ENCODE peak calls at places on chromosomes 3 and 15, in six cellular contexts. One of them, this sample, is unnamed.

GRCh38 chr15:75346796-75347221 is at the start of gene NEIL1:
- DNase-seq in prostate gland: no peak
- DNase-seq in uterus: no peak
- DNase-seq in PC-9: no peak
- DNase-seq in heart left ventricle: no peak
- DNase-seq in H1: no peak
- DNase-seq in this sample: no peak

GRCh38 chr15:70049701-70050445 is 47.8 kb downstream of the TLE3 start:
- DNase-seq in prostate gland: no peak
- DNase-seq in uterus: peak; percentile 9
- DNase-seq in PC-9: no peak
- DNase-seq in heart left ventricle: no peak
- DNase-seq in H1: no peak
- DNase-seq in this sample: no peak

GRCh38 chr3:11613851-11614491 is 29.7 kb downstream of the VGLL4 start:
- DNase-seq in prostate gland: no peak
- DNase-seq in uterus: no peak
- DNase-seq in PC-9: no peak
- DNase-seq in heart left ventricle: no peak
- DNase-seq in H1: no peak
- DNase-seq in this sample: no peak

GRCh38 chr3:52067046-52067445 is 10.7 kb upstream of the DUSP7 start:
- DNase-seq in prostate gland: no peak
- DNase-seq in uterus: no peak
- DNase-seq in PC-9: no peak
- DNase-seq in heart left ventricle: no peak
- DNase-seq in H1: no peak
- DNase-seq in this sample: no peak

GRCh38 chr3:25473246-25473645 is 45.2 kb downstream of the RARB start:
- DNase-seq in prostate gland: peak; percentile 31
- DNase-seq in uterus: no peak
- DNase-seq in PC-9: no peak
- DNase-seq in heart left ventricle: no peak
- DNase-seq in H1: no peak
- DNase-seq in this sample: no peak

GRCh38 chr3:194101592-194102432 is 34.1 kb upstream of the HES1 start:
- DNase-seq in prostate gland: no peak
- DNase-seq in uterus: no peak
- DNase-seq in PC-9: no peak
- DNase-seq in heart left ventricle: no peak
- DNase-seq in H1: no peak
- DNase-seq in this sample: no peak

GRCh38 chr3:118833075-118833474 is 201.6 kb downstream of the IGSF11 start:
- DNase-seq in prostate gland: no peak
- DNase-seq in uterus: no peak
- DNase-seq in PC-9: no peak
- DNase-seq in heart left ventricle: no peak
- DNase-seq in H1: no peak
- DNase-seq in this sample: no peak

GRCh38 chr3:172103724-172104123 is 64.3 kb downstream of the FNDC3B start:
- DNase-seq in prostate gland: no peak
- DNase-seq in uterus: no peak
- DNase-seq in PC-9: peak; percentile 75
- DNase-seq in heart left ventricle: no peak
- DNase-seq in H1: no peak
- DNase-seq in this sample: peak; percentile 81

GRCh38 chr3:178289544-178290160 is 246.6 kb upstream of the KCNMB2 start:
- DNase-seq in prostate gland: peak; percentile 14
- DNase-seq in uterus: peak; percentile 43
- DNase-seq in PC-9: no peak
- DNase-seq in heart left ventricle: peak; percentile 52
- DNase-seq in H1: no peak
- DNase-seq in this sample: no peak

GRCh38 chr15:32870240-32871033 is 152.6 kb downstream of the GREM1 start:
- DNase-seq in prostate gland: no peak
- DNase-seq in uterus: no peak
- DNase-seq in PC-9: no peak
- DNase-seq in heart left ventricle: no peak
- DNase-seq in H1: no peak
- DNase-seq in this sample: no peak

GRCh38 chr3:177764377-177764912 is 567.2 kb upstream of the TBL1XR1 start:
- DNase-seq in prostate gland: no peak
- DNase-seq in uterus: no peak
- DNase-seq in PC-9: peak; percentile 30
- DNase-seq in heart left ventricle: no peak
- DNase-seq in H1: no peak
- DNase-seq in this sample: no peak

GRCh38 chr3:12440927-12441326 is 43.4 kb upstream of the TSEN2 start:
- DNase-seq in prostate gland: no peak
- DNase-seq in uterus: peak; percentile 67
- DNase-seq in PC-9: no peak
- DNase-seq in heart left ventricle: peak; percentile 83
- DNase-seq in H1: no peak
- DNase-seq in this sample: no peak

GRCh38 chr15:76059320-76060097 is at the start of gene TMEM266:
- DNase-seq in prostate gland: peak; percentile 34
- DNase-seq in uterus: peak; percentile 18
- DNase-seq in PC-9: no peak
- DNase-seq in heart left ventricle: peak; percentile 30
- DNase-seq in H1: no peak
- DNase-seq in this sample: no peak

GRCh38 chr3:71250026-71250425 is 333.5 kb downstream of the FOXP1 start:
- DNase-seq in prostate gland: no peak
- DNase-seq in uterus: no peak
- DNase-seq in PC-9: no peak
- DNase-seq in heart left ventricle: no peak
- DNase-seq in H1: no peak
- DNase-seq in this sample: no peak

GRCh38 chr15:85532689-85533088 is 152.3 kb downstream of the AKAP13 start:
- DNase-seq in prostate gland: peak; percentile 72
- DNase-seq in uterus: no peak
- DNase-seq in PC-9: no peak
- DNase-seq in heart left ventricle: peak; percentile 61
- DNase-seq in H1: no peak
- DNase-seq in this sample: no peak

GRCh38 chr3:138445654-138446053 is 11.2 kb downstream of the ESYT3 start:
- DNase-seq in prostate gland: no peak
- DNase-seq in uterus: no peak
- DNase-seq in PC-9: no peak
- DNase-seq in heart left ventricle: no peak
- DNase-seq in H1: no peak
- DNase-seq in this sample: no peak

GRCh38 chr3:158802399-158803023 is 657 bp downstream of the MFSD1 start:
- DNase-seq in prostate gland: peak; percentile 18
- DNase-seq in uterus: no peak
- DNase-seq in PC-9: peak; percentile 40
- DNase-seq in heart left ventricle: no peak
- DNase-seq in H1: no peak
- DNase-seq in this sample: no peak

GRCh38 chr3:29412117-29412516 is 131.2 kb downstream of the RBMS3 start:
- DNase-seq in prostate gland: no peak
- DNase-seq in uterus: no peak
- DNase-seq in PC-9: no peak
- DNase-seq in heart left ventricle: no peak
- DNase-seq in H1: no peak
- DNase-seq in this sample: no peak

GRCh38 chr15:60844431-60845174 is 365.7 kb upstream of the ICE2 start:
- DNase-seq in prostate gland: no peak
- DNase-seq in uterus: no peak
- DNase-seq in PC-9: no peak
- DNase-seq in heart left ventricle: no peak
- DNase-seq in H1: no peak
- DNase-seq in this sample: no peak

GRCh38 chr3:138477801-138478200 is 43.4 kb downstream of the ESYT3 start:
- DNase-seq in prostate gland: no peak
- DNase-seq in uterus: no peak
- DNase-seq in PC-9: no peak
- DNase-seq in heart left ventricle: no peak
- DNase-seq in H1: no peak
- DNase-seq in this sample: no peak

GRCh38 chr3:55118453-55118852 is 190.6 kb upstream of the LRTM1 start:
- DNase-seq in prostate gland: no peak
- DNase-seq in uterus: no peak
- DNase-seq in PC-9: no peak
- DNase-seq in heart left ventricle: no peak
- DNase-seq in H1: no peak
- DNase-seq in this sample: no peak

GRCh38 chr15:94080416-94080815 is 150.9 kb upstream of the MCTP2 start:
- DNase-seq in prostate gland: no peak
- DNase-seq in uterus: no peak
- DNase-seq in PC-9: peak; percentile 38
- DNase-seq in heart left ventricle: peak; percentile 80
- DNase-seq in H1: no peak
- DNase-seq in this sample: peak; percentile 75

GRCh38 chr15:52021128-52021671 is 2.2 kb downstream of the MAPK6 start:
- DNase-seq in prostate gland: no peak
- DNase-seq in uterus: no peak
- DNase-seq in PC-9: peak; percentile 64
- DNase-seq in heart left ventricle: peak; percentile 43
- DNase-seq in H1: no peak
- DNase-seq in this sample: peak; percentile 79

GRCh38 chr15:36499751-36500389 is 79.6 kb upstream of the CDIN1 start:
- DNase-seq in prostate gland: no peak
- DNase-seq in uterus: no peak
- DNase-seq in PC-9: no peak
- DNase-seq in heart left ventricle: no peak
- DNase-seq in H1: no peak
- DNase-seq in this sample: no peak

DNA sequence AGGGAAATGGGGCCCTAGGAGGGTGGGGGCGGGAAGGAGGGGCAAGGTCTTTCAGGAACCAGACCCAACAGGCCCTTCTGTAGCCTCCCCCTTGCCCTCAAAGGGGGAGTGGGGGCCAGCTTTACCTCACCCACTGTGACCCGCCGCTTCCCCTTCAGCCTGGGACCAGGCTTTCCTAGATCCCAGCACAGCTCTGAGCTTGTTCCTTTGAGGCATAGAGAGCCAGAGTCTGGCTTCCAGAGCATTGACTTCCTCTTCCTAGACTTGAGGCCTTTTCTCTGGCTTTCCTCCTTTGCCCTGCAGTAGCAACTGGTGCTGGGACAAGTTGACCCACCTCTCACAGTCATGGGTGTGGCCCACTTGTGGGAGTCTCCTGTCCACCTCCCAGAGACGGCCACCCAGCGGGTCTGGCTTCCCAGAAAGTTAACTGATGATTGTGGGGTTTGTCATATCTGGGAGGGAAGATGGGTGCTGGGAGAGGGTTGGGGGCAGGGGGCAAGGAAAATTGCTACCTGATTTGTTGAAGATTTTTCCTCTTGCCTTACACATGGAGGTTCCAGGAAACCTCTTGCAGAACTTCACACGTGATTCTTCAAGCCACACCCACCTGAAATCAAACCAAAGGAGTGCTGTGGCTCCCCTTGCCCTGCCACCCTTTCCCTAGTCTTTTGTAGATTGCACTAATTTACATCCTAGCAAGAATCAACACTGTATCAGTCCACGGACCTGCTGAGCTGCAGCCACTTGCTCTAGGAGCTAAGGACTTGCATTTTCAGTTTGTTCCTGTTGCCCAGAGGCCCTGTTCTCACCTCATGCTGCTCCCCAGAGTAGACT is 4.1 kb upstream of the CHST14 start:
- DNase-seq in prostate gland: no peak
- DNase-seq in uterus: no peak
- DNase-seq in PC-9: no peak
- DNase-seq in heart left ventricle: no peak
- DNase-seq in H1: no peak
- DNase-seq in this sample: no peak
- H3K36me3 ChIP-seq in prostate gland: peaks cover 3% of the 10 kb centered on the region
- H3K36me3 ChIP-seq in uterus: no peaks in the 10 kb centered on the region
- H3K36me3 ChIP-seq in PC-9: no peaks in the 10 kb centered on the region
- H3K36me3 ChIP-seq in heart left ventricle: peaks cover 19% of the 10 kb centered on the region
- H3K36me3 ChIP-seq in H1: peaks cover 54% of the 10 kb centered on the region
- H3K36me3 ChIP-seq in this sample: peaks cover 11% of the 10 kb centered on the region

DNA sequence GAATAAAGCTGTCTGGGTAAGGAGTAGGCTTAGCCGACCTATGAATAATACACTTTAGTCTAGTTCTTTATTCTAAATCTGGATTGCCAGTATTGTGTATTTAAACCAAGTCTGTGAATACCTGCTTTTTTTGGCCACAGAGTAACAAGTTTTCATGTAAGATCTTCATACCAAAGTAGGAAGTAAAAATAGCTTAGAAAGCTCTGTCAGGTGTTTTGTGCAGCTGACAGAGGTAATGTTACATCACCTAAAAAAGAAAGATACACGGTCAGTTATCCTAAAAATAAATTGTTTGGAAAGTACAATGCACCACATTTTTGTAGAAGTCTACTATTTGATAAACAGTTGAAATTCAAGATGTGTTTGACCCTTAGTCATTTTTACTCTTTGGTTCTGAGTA is 16.5 kb downstream of the CALML4 start:
- DNase-seq in prostate gland: no peak
- DNase-seq in uterus: no peak
- DNase-seq in PC-9: no peak
- DNase-seq in heart left ventricle: no peak
- DNase-seq in H1: no peak
- DNase-seq in this sample: no peak
- H3K27ac ChIP-seq in prostate gland: peak overlapping the region; percentile 66
- H3K27ac ChIP-seq in uterus: peak overlapping the region; percentile 54
- H3K27ac ChIP-seq in PC-9: no peak overlapping the region
- H3K27ac ChIP-seq in heart left ventricle: no peak overlapping the region
- H3K27ac ChIP-seq in H1: no peak overlapping the region
- H3K27ac ChIP-seq in this sample: no peak overlapping the region

DNA sequence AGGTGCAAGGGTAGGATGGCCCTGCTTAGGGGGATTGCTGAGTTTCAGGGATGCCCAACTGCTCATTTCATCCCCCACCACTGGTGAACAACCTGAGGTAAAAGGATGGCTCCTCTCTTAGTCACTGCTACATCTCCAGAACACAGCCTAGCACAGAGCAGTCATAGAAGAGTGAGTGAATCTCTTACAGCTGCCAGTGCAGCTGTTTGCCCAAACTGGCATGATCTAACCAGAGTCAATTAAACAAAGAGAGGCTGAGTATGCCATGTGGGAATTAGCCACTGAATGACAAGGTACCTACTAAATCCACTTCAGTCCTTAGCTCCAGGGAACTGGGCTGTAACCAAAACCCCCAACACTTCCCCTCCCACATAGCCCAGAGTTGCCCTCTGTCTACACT is 6.8 kb upstream of the NCKIPSD start:
- DNase-seq in prostate gland: no peak
- DNase-seq in uterus: no peak
- DNase-seq in PC-9: no peak
- DNase-seq in heart left ventricle: no peak
- DNase-seq in H1: no peak
- DNase-seq in this sample: no peak
- H3K36me3 ChIP-seq in prostate gland: peaks cover 15% of the 10 kb centered on the region
- H3K36me3 ChIP-seq in uterus: no peaks in the 10 kb centered on the region
- H3K36me3 ChIP-seq in PC-9: peaks cover 13% of the 10 kb centered on the region
- H3K36me3 ChIP-seq in heart left ventricle: peaks cover 50% of the 10 kb centered on the region
- H3K36me3 ChIP-seq in H1: peaks cover 81% of the 10 kb centered on the region
- H3K36me3 ChIP-seq in this sample: peaks cover 55% of the 10 kb centered on the region

DNA sequence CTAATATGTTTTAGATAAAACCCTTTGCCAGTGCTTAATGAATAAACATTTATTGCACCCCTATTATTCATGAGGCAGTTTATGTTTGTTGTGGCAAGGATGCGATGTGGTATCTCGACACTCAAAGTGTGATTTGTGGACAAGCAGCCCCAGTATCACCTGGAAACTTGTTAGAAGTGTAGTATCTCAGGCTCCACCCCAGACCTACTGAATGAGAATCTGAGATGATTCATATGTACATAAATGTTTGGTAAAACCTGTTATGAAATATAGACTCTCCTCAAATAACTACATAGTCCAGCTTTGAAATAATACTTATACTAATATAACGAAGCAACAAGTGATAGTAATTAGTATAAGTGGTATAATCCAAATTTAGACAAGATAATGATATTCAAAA is 914.8 kb downstream of the TUSC7 start:
- DNase-seq in prostate gland: no peak
- DNase-seq in uterus: no peak
- DNase-seq in PC-9: no peak
- DNase-seq in heart left ventricle: no peak
- DNase-seq in H1: no peak
- DNase-seq in this sample: no peak
- H3K27ac ChIP-seq in prostate gland: no peak overlapping the region
- H3K27ac ChIP-seq in uterus: no peak overlapping the region
- H3K27ac ChIP-seq in PC-9: no peak overlapping the region
- H3K27ac ChIP-seq in heart left ventricle: no peak overlapping the region
- H3K27ac ChIP-seq in H1: no peak overlapping the region
- H3K27ac ChIP-seq in this sample: no peak overlapping the region

This sample was measured in keratinocyte.